ENCODE peak calls at places on chromosomes 11 and 22, in seven cellular contexts. V, B, X, C, H, Y and W are unnamed samples.

GRCh38 chr22:23478175-23478574 is 101.9 kb downstream of the IGLL1 start:
- DNase-seq in V (no peak), B (no peak), X (no peak), C (peak; percentile 89), H (no peak), Y (no peak), W (no peak)

GRCh38 chr11:76744186-76745058 is 38.7 kb upstream of the TSKU start:
- DNase-seq in V (no peak), B (peak; percentile 31), X (no peak), C (no peak), H (no peak), Y (peak; percentile 54), W (peak; percentile 73)

GRCh38 chr11:126853732-126854131 is 146.8 kb downstream of the KIRREL3 start:
- DNase-seq in V (no peak), B (no peak), X (no peak), C (no peak), H (no peak), Y (no peak), W (no peak)

GRCh38 chr11:62324738-62325556 is 12.3 kb upstream of the ASRGL1 start:
- DNase-seq in V (no peak), B (no peak), X (peak; percentile 91), C (no peak), H (no peak), Y (peak; percentile 53), W (no peak)

GRCh38 chr11:134483857-134484256 is 71.8 kb upstream of the B3GAT1 start:
- DNase-seq in V (no peak), B (no peak), X (no peak), C (no peak), H (no peak), Y (peak; percentile 3), W (no peak)

GRCh38 chr11:34426766-34427170 is 12.0 kb upstream of the CAT start:
- DNase-seq in V (no peak), B (no peak), X (no peak), C (no peak), H (no peak), Y (no peak), W (no peak)

GRCh38 chr11:26593686-26594085 is 21.6 kb upstream of the MUC15 start:
- DNase-seq in V (no peak), B (no peak), X (no peak), C (no peak), H (no peak), Y (no peak), W (no peak)

GRCh38 chr11:77636738-77637344 is 753 bp downstream of the CLNS1A start:
- DNase-seq in V (no peak), B (no peak), X (no peak), C (no peak), H (no peak), Y (no peak), W (no peak)

GRCh38 chr11:47051217-47051616 is 114.7 kb downstream of the CSTPP1 start:
- DNase-seq in V (no peak), B (no peak), X (no peak), C (no peak), H (no peak), Y (no peak), W (no peak)

GRCh38 chr11:32440920-32441319 is 5.6 kb upstream of the WT1 start:
- DNase-seq in V (no peak), B (no peak), X (no peak), C (no peak), H (no peak), Y (no peak), W (no peak)

GRCh38 chr22:26479792-26480610 is 3.6 kb downstream of the HPS4 start:
- DNase-seq in V (no peak), B (no peak), X (no peak), C (no peak), H (peak; percentile 63), Y (no peak), W (no peak)

GRCh38 chr22:49754674-49755590 is 72.7 kb downstream of the BRD1 start:
- DNase-seq in V (peak; percentile 22), B (no peak), X (no peak), C (peak; percentile 87), H (no peak), Y (peak; percentile 16), W (peak; percentile 44)

GRCh38 chr22:44625981-44626687 is 75.9 kb upstream of the PRR5 start:
- DNase-seq in V (peak; percentile 79), B (peak; percentile 42), X (peak; percentile 93), C (no peak), H (peak; percentile 54), Y (peak; percentile 73), W (peak; percentile 83)

GRCh38 chr11:45538363-45538762 is 127.1 kb downstream of the CHST1 start:
- DNase-seq in V (no peak), B (no peak), X (no peak), C (no peak), H (no peak), Y (no peak), W (no peak)
- TF ChIP-seq POLR2AphosphoS5 in V (no peak), B (no peak), X (no peak), C (no peak), H (no peak), Y (no peak), W (no peak)

DNA sequence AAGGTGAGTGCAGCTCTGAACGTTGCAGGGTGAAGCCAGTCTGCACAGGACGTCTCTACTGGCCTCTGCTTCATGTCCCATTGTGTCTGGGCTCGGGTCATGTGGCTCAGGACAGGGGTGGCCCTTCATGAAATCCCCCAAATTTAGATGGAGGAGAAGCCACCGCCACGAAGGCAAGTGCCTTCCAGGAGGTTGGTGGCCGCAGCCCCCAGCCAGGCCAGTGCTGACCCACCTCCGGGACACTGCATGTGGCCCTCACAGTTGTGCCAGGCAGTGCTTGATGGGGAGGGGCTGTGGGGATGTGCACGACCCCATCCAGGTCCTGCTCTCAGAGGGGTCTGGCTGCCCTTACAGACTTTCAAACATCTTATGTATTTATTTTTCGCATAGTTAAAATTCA is 1311.1 kb downstream of the BRD1 start:
- DNase-seq in V (no peak), B (no peak), X (no peak), C (no peak), H (no peak), Y (no peak), W (no peak)
- H3K36me3 ChIP-seq in V (no peaks in the 10 kb centered on the region), B (no peaks in the 10 kb centered on the region), X (no peaks in the 10 kb centered on the region), C (no peaks in the 10 kb centered on the region), H (no peaks in the 10 kb centered on the region), Y (no peaks in the 10 kb centered on the region), W (no peaks in the 10 kb centered on the region)

DNA sequence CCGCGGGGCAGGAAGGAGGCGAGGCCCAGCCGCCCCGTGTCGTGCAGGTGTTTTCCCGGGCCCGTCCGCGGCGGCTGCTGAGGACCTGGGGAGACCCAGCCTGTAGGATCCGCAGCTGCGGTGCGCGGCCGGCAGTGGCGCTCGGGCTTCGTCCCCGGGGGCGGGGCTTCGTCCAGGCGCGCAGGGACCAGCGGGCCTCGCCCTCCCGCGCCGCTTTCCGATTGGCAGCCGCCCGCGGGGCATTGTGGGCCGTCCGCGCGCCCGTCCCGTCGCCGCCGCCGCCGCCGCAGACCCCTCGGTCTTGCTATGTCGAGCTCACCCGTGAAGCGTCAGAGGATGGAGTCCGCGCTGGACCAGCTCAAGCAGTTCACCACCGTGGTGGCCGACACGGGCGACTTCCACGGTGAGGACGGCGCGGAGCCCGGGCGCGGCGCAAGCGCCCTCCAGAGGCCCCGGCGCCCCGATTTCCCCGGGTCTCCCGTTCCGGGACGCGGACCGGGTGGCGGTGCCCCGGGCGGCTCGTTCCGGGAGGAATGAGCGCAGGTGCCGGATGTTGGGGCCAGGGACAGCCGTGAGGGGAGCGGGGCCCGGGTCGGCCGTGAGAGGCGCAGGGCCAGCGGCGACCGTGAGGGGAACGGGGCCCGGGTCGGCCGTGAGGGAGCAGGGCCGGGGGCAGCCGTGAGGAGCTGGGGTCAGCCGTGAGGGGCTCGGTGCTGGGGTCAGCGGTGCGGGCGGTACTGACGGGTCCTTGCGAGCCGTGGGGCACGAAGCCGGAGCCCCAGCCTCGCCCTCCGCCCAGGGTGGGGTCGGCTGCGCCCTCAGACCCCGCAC is at the start of gene TALDO1:
- DNase-seq in V (peak; percentile 95), B (peak; percentile 86), X (peak; percentile 96), C (peak; percentile 95), H (peak; percentile 90), Y (peak; percentile 96), W (peak; percentile 95)
- TF ChIP-seq POLR2A in V (no peak), B (no peak), X (peak; percentile 85), C (peak; percentile 38), H (peak; percentile 67), Y (peak; percentile 90), W (peak; percentile 16)

DNA sequence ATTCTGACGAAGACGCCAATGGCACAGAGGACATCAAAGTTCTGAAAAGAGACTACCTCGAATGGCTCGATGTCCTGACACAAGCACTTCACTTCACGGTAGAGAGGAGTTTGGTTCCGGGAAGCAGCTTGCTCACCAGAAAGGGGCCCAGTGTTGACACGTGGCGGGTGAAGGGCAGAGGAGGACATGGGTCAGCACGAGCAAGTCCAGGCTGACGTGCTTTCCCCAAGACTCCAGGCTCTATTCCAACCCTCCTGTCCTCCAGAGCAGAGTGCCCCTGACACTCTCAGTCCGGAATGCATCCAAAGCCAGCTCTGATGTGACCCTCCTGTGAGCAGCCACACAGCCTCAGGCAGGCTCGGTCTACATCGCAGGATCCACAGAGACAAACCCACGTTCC is 77.5 kb upstream of the BID start:
- DNase-seq in V (no peak), B (no peak), X (no peak), C (no peak), H (no peak), Y (no peak), W (no peak)
- TF ChIP-seq POLR2AphosphoS5 in V (no peak), B (no peak), X (no peak), C (peak; percentile 86), H (no peak), Y (no peak), W (no peak)

GRCh38 chr22:31441652-31442051 is 42.2 kb downstream of the DRG1 start:
- DNase-seq in V (no peak), B (no peak), X (no peak), C (no peak), H (no peak), Y (no peak), W (no peak)
- H3K36me3 ChIP-seq in V (peaks cover 68% of the 10 kb centered on the region), B (peaks cover 9% of the 10 kb centered on the region), X (peaks cover 59% of the 10 kb centered on the region), C (peaks cover 57% of the 10 kb centered on the region), H (no peaks in the 10 kb centered on the region), Y (peaks cover 24% of the 10 kb centered on the region), W (peaks cover 64% of the 10 kb centered on the region)

GRCh38 chr11:102603091-102603490 is 22.0 kb downstream of the MMP20 start:
- DNase-seq in V (no peak), B (peak; percentile 83), X (no peak), C (no peak), H (peak; percentile 13), Y (peak; percentile 34), W (no peak)
- TF ChIP-seq POLR2A in V (no peak), B (no peak), X (no peak), C (no peak), H (no peak), Y (no peak), W (no peak)